ENCODE peak calls at places on chromosomes 12 and 14, in five cellular contexts. I, S, D, W and X are unnamed samples.

GRCh38 chr14:91396959-91397815 is 20.4 kb downstream of the CCDC88C start:
- DNase-seq in I (no peak), S (peak; percentile 13), D (no peak), W (no peak), X (no peak)

GRCh38 chr12:131854861-131855476 is 26.8 kb downstream of the MMP17 start:
- DNase-seq in I (no peak), S (no peak), D (no peak), W (no peak), X (no peak)

GRCh38 chr12:104750061-104750460 is 208.0 kb downstream of the SLC41A2 start:
- DNase-seq in I (peak; percentile 66), S (no peak), D (peak; percentile 83), W (no peak), X (no peak)

GRCh38 chr12:4107436-4107878 is 166.1 kb upstream of the CCND2 start:
- DNase-seq in I (no peak), S (peak; percentile 75), D (peak; percentile 4), W (no peak), X (peak; percentile 66)

GRCh38 chr14:101069666-101070362 is 166.3 kb upstream of the RTL1 start:
- DNase-seq in I (no peak), S (no peak), D (no peak), W (no peak), X (no peak)

GRCh38 chr12:54572881-54573280 is 15.6 kb downstream of the PPP1R1A start:
- DNase-seq in I (no peak), S (no peak), D (no peak), W (no peak), X (no peak)

GRCh38 chr14:91146661-91147060 is 32.8 kb downstream of the DGLUCY start:
- DNase-seq in I (no peak), S (no peak), D (no peak), W (no peak), X (no peak)

GRCh38 chr14:71675126-71675901 is 256.9 kb upstream of the RGS6 start:
- DNase-seq in I (no peak), S (no peak), D (no peak), W (no peak), X (peak; percentile 70)

GRCh38 chr14:32512813-32513212 is 183.7 kb downstream of the AKAP6 start:
- DNase-seq in I (no peak), S (peak; percentile 7), D (no peak), W (no peak), X (no peak)

GRCh38 chr14:61065671-61066070 is 84.6 kb downstream of the SLC38A6 start:
- DNase-seq in I (no peak), S (no peak), D (no peak), W (no peak), X (no peak)

GRCh38 chr14:61063461-61063860 is 82.4 kb downstream of the SLC38A6 start:
- DNase-seq in I (no peak), S (no peak), D (no peak), W (no peak), X (no peak)

GRCh38 chr14:61064866-61065265 is 83.8 kb downstream of the SLC38A6 start:
- DNase-seq in I (no peak), S (no peak), D (no peak), W (no peak), X (no peak)

GRCh38 chr14:61064210-61064609 is 83.2 kb downstream of the SLC38A6 start:
- DNase-seq in I (no peak), S (no peak), D (no peak), W (no peak), X (peak; percentile 19)
- TF ChIP-seq CTCF in I (no peak), S (no peak), D (no peak), W (no peak), X (peak; percentile 32)

GRCh38 chr12:76119887-76120286 is 35.4 kb upstream of the NAP1L1 start:
- DNase-seq in I (no peak), S (no peak), D (no peak), W (no peak), X (no peak)

GRCh38 chr12:76111209-76111749 is 26.8 kb upstream of the NAP1L1 start:
- DNase-seq in I (no peak), S (no peak), D (no peak), W (no peak), X (no peak)

GRCh38 chr12:76113800-76114757 is 29.6 kb upstream of the NAP1L1 start:
- DNase-seq in I (no peak), S (no peak), D (no peak), W (no peak), X (no peak)

GRCh38 chr12:76117751-76118150 is 33.3 kb upstream of the NAP1L1 start:
- DNase-seq in I (no peak), S (no peak), D (no peak), W (no peak), X (no peak)

GRCh38 chr12:76117067-76117691 is 32.7 kb upstream of the NAP1L1 start:
- DNase-seq in I (no peak), S (no peak), D (no peak), W (no peak), X (no peak)
- TF ChIP-seq CTCF in I (no peak), S (no peak), D (no peak), W (no peak), X (no peak)

GRCh38 chr12:99767809-99768208 is 120.3 kb downstream of the GARIN6 start:
- DNase-seq in I (no peak), S (peak; percentile 35), D (peak; percentile 24), W (no peak), X (peak; percentile 36)
- TF ChIP-seq CTCF in I (peak; percentile 16), S (peak; percentile 52), D (peak; percentile 48), W (peak; percentile 75), X (peak; percentile 64)

GRCh38 chr12:107423531-107423930 is 262.1 kb upstream of the PWP1 start:
- DNase-seq in I (no peak), S (no peak), D (no peak), W (no peak), X (no peak)
- TF ChIP-seq CTCF in I (no peak), S (no peak), D (no peak), W (no peak), X (no peak)

GRCh38 chr14:23567186-23568020 is at the start of gene AP1G2:
- DNase-seq in I (no peak), S (peak; percentile 90), D (peak; percentile 45), W (peak; percentile 53), X (peak; percentile 57)

GRCh38 chr14:23565626-23566025 is 2.0 kb downstream of the AP1G2 start:
- DNase-seq in I (no peak), S (no peak), D (no peak), W (no peak), X (no peak)

GRCh38 chr14:23568021-23568599 is 519 bp upstream of the AP1G2 start:
- DNase-seq in I (no peak), S (no peak), D (no peak), W (no peak), X (no peak)

GRCh38 chr14:23566112-23566781 is 1.3 kb downstream of the AP1G2 start:
- DNase-seq in I (no peak), S (no peak), D (no peak), W (no peak), X (no peak)

DNA sequence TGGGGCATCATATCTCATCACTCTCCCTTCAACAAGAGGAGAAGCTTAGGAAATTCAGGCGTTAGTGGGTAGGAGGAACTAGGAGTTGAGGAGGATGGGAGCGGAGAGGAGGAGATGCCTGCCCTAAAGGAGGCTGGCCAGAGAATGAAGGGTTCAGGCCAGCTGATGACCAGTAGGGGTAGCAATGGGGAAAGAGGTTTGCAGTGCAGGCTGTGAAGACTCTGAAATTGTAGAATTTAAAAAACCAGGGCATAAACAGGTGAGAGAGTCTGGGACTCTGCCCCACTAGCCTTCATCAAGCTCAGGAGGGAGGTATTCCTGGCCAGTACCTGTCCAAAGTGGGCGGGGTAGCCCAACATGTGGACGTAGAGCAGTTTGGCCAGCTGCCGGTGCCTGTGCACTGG is 807 bp downstream of the AP1G2 start:
- DNase-seq in I (no peak), S (no peak), D (no peak), W (no peak), X (no peak)
- TF ChIP-seq CTCF in I (peak; percentile 39), S (peak; percentile 25), D (peak; percentile 38), W (peak; percentile 25), X (no peak)

GRCh38 chr12:65689508-65689907 is 134.8 kb upstream of the HMGA2 start:
- DNase-seq in I (no peak), S (no peak), D (no peak), W (no peak), X (no peak)

GRCh38 chr12:65682145-65682544 is 142.1 kb upstream of the HMGA2 start:
- DNase-seq in I (no peak), S (no peak), D (no peak), W (no peak), X (no peak)

GRCh38 chr12:65684906-65685305 is 139.4 kb upstream of the HMGA2 start:
- DNase-seq in I (no peak), S (no peak), D (no peak), W (no peak), X (no peak)

GRCh38 chr12:65681226-65681625 is 143.1 kb upstream of the HMGA2 start:
- DNase-seq in I (no peak), S (no peak), D (peak; percentile 46), W (no peak), X (no peak)

DNA sequence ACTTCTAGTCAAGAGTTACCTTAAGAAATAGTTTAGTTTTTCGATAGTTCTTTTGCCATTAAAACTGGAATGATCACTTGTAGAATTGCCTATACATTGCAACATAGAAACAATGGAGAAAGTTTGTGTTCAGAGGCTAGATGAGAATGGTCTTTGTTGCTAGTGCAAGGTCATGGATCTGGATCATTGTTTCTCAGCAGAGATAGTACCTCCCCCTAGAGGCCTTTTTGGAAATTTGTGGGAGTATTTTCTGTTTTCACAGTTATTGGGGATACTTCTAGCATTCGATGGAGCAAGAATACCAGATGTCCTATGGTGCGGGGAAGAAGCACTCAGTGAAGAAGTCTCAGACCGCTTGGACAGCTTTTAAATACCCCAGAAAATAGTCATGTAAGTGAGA is 138.8 kb upstream of the HMGA2 start:
- DNase-seq in I (no peak), S (peak; percentile 66), D (no peak), W (no peak), X (peak; percentile 65)
- TF ChIP-seq CTCF in I (peak; percentile 52), S (peak; percentile 40), D (peak; percentile 70), W (peak; percentile 59), X (peak; percentile 74)